ENCODE peak calls at places on chromosome 1, in ten cellular contexts. One of them, this sample, is unnamed.

GRCh38 chr1:184843732-184844495 is 89.3 kb upstream of the EDEM3 start:
- DNase-seq in H54: no peak
- DNase-seq in heart left ventricle: no peak
- DNase-seq in cardiac fibroblast: no peak
- DNase-seq in fibroblast of pulmonary artery: no peak
- DNase-seq in GM10248: peak
- DNase-seq in GM20000: peak
- DNase-seq in neural crest cell: no peak
- DNase-seq in type B pancreatic cell: no peak
- DNase-seq in NCI-H1105: no peak
- DNase-seq in this sample: no peak

GRCh38 chr1:186304982-186305949 is 69.8 kb downstream of the TPR start:
- DNase-seq in H54: no peak
- DNase-seq in heart left ventricle: no peak
- DNase-seq in cardiac fibroblast: peak
- DNase-seq in fibroblast of pulmonary artery: peak
- DNase-seq in GM10248: peak
- DNase-seq in GM20000: peak
- DNase-seq in neural crest cell: no peak
- DNase-seq in type B pancreatic cell: no peak
- DNase-seq in NCI-H1105: no peak
- DNase-seq in this sample: no peak

GRCh38 chr1:153192697-153193096 is 10.5 kb upstream of the LELP1 start:
- DNase-seq in H54: no peak
- DNase-seq in heart left ventricle: no peak
- DNase-seq in cardiac fibroblast: no peak
- DNase-seq in fibroblast of pulmonary artery: no peak
- DNase-seq in GM10248: no peak
- DNase-seq in GM20000: peak
- DNase-seq in neural crest cell: no peak
- DNase-seq in type B pancreatic cell: no peak
- DNase-seq in NCI-H1105: peak
- DNase-seq in this sample: no peak

GRCh38 chr1:31897534-31898100 is 40.6 kb downstream of the PTP4A2 start:
- DNase-seq in H54: no peak
- DNase-seq in heart left ventricle: no peak
- DNase-seq in cardiac fibroblast: no peak
- DNase-seq in fibroblast of pulmonary artery: no peak
- DNase-seq in GM10248: no peak
- DNase-seq in GM20000: no peak
- DNase-seq in neural crest cell: no peak
- DNase-seq in type B pancreatic cell: no peak
- DNase-seq in NCI-H1105: no peak
- DNase-seq in this sample: no peak

GRCh38 chr1:186927884-186928283 is 99.1 kb downstream of the PLA2G4A start:
- DNase-seq in H54: no peak
- DNase-seq in heart left ventricle: no peak
- DNase-seq in cardiac fibroblast: no peak
- DNase-seq in fibroblast of pulmonary artery: no peak
- DNase-seq in GM10248: no peak
- DNase-seq in GM20000: no peak
- DNase-seq in neural crest cell: no peak
- DNase-seq in type B pancreatic cell: no peak
- DNase-seq in NCI-H1105: no peak
- DNase-seq in this sample: no peak

GRCh38 chr1:95072117-95072516 is 634 bp downstream of the ALG14 start:
- DNase-seq in H54: no peak
- DNase-seq in heart left ventricle: no peak
- DNase-seq in cardiac fibroblast: no peak
- DNase-seq in fibroblast of pulmonary artery: no peak
- DNase-seq in GM10248: no peak
- DNase-seq in GM20000: no peak
- DNase-seq in neural crest cell: no peak
- DNase-seq in type B pancreatic cell: no peak
- DNase-seq in NCI-H1105: no peak
- DNase-seq in this sample: no peak

GRCh38 chr1:94865369-94865768 is 45.2 kb downstream of the SLC44A3 start:
- DNase-seq in H54: no peak
- DNase-seq in heart left ventricle: no peak
- DNase-seq in cardiac fibroblast: peak
- DNase-seq in fibroblast of pulmonary artery: peak
- DNase-seq in GM10248: no peak
- DNase-seq in GM20000: no peak
- DNase-seq in neural crest cell: no peak
- DNase-seq in type B pancreatic cell: no peak
- DNase-seq in NCI-H1105: no peak
- DNase-seq in this sample: no peak

GRCh38 chr1:221839794-221840395 is 98.0 kb upstream of the DUSP10 start:
- DNase-seq in H54: peak
- DNase-seq in heart left ventricle: no peak
- DNase-seq in cardiac fibroblast: peak
- DNase-seq in fibroblast of pulmonary artery: peak
- DNase-seq in GM10248: peak
- DNase-seq in GM20000: peak
- DNase-seq in neural crest cell: no peak
- DNase-seq in type B pancreatic cell: no peak
- DNase-seq in NCI-H1105: no peak
- DNase-seq in this sample: no peak

GRCh38 chr1:35637401-35637809 is 3.9 kb downstream of the PSMB2 start:
- DNase-seq in H54: no peak
- DNase-seq in heart left ventricle: no peak
- DNase-seq in cardiac fibroblast: peak
- DNase-seq in fibroblast of pulmonary artery: peak
- DNase-seq in GM10248: peak
- DNase-seq in GM20000: peak
- DNase-seq in neural crest cell: no peak
- DNase-seq in type B pancreatic cell: no peak
- DNase-seq in NCI-H1105: no peak
- DNase-seq in this sample: no peak

GRCh38 chr1:206059354-206059915 is 6.5 kb downstream of the RHEX start:
- DNase-seq in H54: no peak
- DNase-seq in heart left ventricle: no peak
- DNase-seq in cardiac fibroblast: no peak
- DNase-seq in fibroblast of pulmonary artery: no peak
- DNase-seq in GM10248: no peak
- DNase-seq in GM20000: no peak
- DNase-seq in neural crest cell: no peak
- DNase-seq in type B pancreatic cell: no peak
- DNase-seq in NCI-H1105: no peak
- DNase-seq in this sample: no peak